ENCODE peak calls at places on chromosomes 16 and 17, in six cellular contexts. G is adipocyte, A is mucosa of descending colon, N is cardiac muscle cell, C is tibial nerve, H is mammary epithelial cell. T is an unnamed sample. For H3K9me3, the result is how much of the 10 kb centered on the place peaks cover.

GRCh38 chr16:79372504-79373184 is 227.9 kb downstream of the MAF start:
- DNase-seq in N (no peak), G (no peak), C (no peak), H (peak), A (no peak), T (no peak)

GRCh38 chr16:57416084-57416483 is 11.5 kb downstream of the CCL17 start:
- DNase-seq in N (no peak), A (no peak), H (no peak), G (no peak), C (no peak), T (no peak)

GRCh38 chr17:41663451-41664171 is 25.1 kb upstream of the EIF1 start:
- DNase-seq in G (no peak), A (no peak), N (no peak), H (peak), C (no peak), T (no peak)

GRCh38 chr17:61157246-61157887 is 242.3 kb upstream of the TBX2 start:
- DNase-seq in H (no peak), G (peak), C (no peak), N (no peak), A (peak), T (no peak)

GRCh38 chr16:88141580-88141979 is 190.3 kb downstream of the BANP start:
- DNase-seq in N (no peak), G (no peak), C (no peak), A (no peak), H (no peak), T (no peak)

GRCh38 chr16:24535827-24536226 is 3.5 kb upstream of the RBBP6 start:
- DNase-seq in N (no peak), A (no peak), G (no peak), H (no peak), C (no peak), T (no peak)

GRCh38 chr16:4690946-4691665 is 2.3 kb upstream of the NUDT16L1 start:
- DNase-seq in G (no peak), N (no peak), H (no peak), A (no peak), C (no peak), T (no peak)

GRCh38 chr17:17511971-17512858 is 16.0 kb upstream of the RASD1 start:
- DNase-seq in H (peak), C (no peak), A (no peak), N (no peak), G (peak), T (no peak)

GRCh38 chr17:60065867-60066266 is 12.9 kb downstream of the HEATR6 start:
- DNase-seq in N (no peak), G (peak), C (no peak), A (no peak), H (peak), T (no peak)

GRCh38 chr17:35588196-35588920 is 1.2 kb downstream of the AP2B1 start:
- DNase-seq in G (peak), N (no peak), A (no peak), H (peak), C (no peak), T (no peak)

GRCh38 chr16:58503863-58504688 is 4.1 kb downstream of the NDRG4 start:
- DNase-seq in A (no peak), N (no peak), H (no peak), G (no peak), C (no peak), T (no peak)

GRCh38 chr17:50218771-50219315 is 17.4 kb upstream of the COL1A1 start:
- DNase-seq in H (peak), C (no peak), A (no peak), G (peak), N (no peak), T (no peak)

GRCh38 chr17:77445030-77445907 is 304.5 kb downstream of the SEC14L1 start:
- DNase-seq in G (no peak), A (peak), N (no peak), H (no peak), C (peak), T (peak)

GRCh38 chr16:80938035-80938927 is 68.4 kb downstream of the CMC2 start:
- DNase-seq in A (peak), G (peak), H (peak), C (no peak), N (no peak), T (no peak)

GRCh38 chr17:70271200-70271599 is 101.9 kb downstream of the KCNJ2 start:
- DNase-seq in G (no peak), N (no peak), C (no peak), A (no peak), H (no peak), T (no peak)

GRCh38 chr17:73028311-73028755 is 64.2 kb downstream of the SLC39A11 start:
- DNase-seq in A (no peak), H (no peak), G (peak), C (no peak), N (no peak), T (no peak)

GRCh38 chr16:74680681-74681080 is 14.0 kb upstream of the RFWD3 start:
- DNase-seq in H (no peak), C (no peak), A (no peak), N (no peak), G (no peak), T (no peak)

GRCh38 chr16:8867483-8868271 is 1.1 kb downstream of the CARHSP1 start:
- DNase-seq in A (peak), N (peak), C (peak), G (peak), H (no peak), T (no peak)

GRCh38 chr17:59829217-59830006 is 63.3 kb downstream of the TUBD1 start:
- DNase-seq in N (no peak), C (no peak), A (peak), G (peak), H (peak), T (no peak)

GRCh38 chr16:16956376-16956775 is 514.4 kb downstream of the XYLT1 start:
- DNase-seq in N (no peak), A (no peak), H (no peak), C (no peak), G (no peak), T (no peak)

GRCh38 chr17:2177235-2177811 is 122.4 kb downstream of the HIC1 start:
- DNase-seq in G (no peak), A (no peak), H (peak), N (no peak), C (no peak), T (no peak)

GRCh38 chr16:26569793-26570192 is 496.9 kb upstream of the C16orf82 start:
- DNase-seq in C (no peak), G (no peak), N (peak), H (no peak), A (no peak), T (no peak)

GRCh38 chr17:7119314-7119713 is 4.7 kb upstream of the ASGR2 start:
- DNase-seq in N (no peak), A (no peak), G (no peak), C (no peak), H (no peak), T (no peak)

GRCh38 chr17:28416703-28417311 is 10.8 kb upstream of the SLC46A1 start:
- DNase-seq in N (peak), A (peak), H (peak), G (peak), C (no peak), T (no peak)

GRCh38 chr16:6096931-6097665 is 999.5 kb upstream of the EEF2KMT start:
- DNase-seq in A (no peak), H (no peak), N (no peak), C (no peak), G (no peak), T (no peak)

GRCh38 chr17:74454197-74455024 is 12.0 kb upstream of the CD300A start:
- DNase-seq in N (no peak), C (no peak), G (no peak), H (peak), A (peak), T (no peak)

GRCh38 chr16:4090476-4090875 is 25.8 kb downstream of the ADCY9 start:
- DNase-seq in G (no peak), H (no peak), A (no peak), C (no peak), N (no peak), T (no peak)

GRCh38 chr17:17419166-17419565 is 57.6 kb upstream of the MED9 start:
- DNase-seq in N (no peak), G (no peak), C (no peak), A (no peak), H (no peak), T (no peak)

GRCh38 chr16:17070882-17071592 is 399.7 kb downstream of the XYLT1 start:
- DNase-seq in A (peak), G (no peak), C (no peak), H (peak), N (peak), T (peak)

GRCh38 chr16:50099957-50100648 is 34.3 kb downstream of the HEATR3 start:
- DNase-seq in N (no peak), H (peak), G (no peak), A (no peak), C (no peak), T (no peak)

DNA sequence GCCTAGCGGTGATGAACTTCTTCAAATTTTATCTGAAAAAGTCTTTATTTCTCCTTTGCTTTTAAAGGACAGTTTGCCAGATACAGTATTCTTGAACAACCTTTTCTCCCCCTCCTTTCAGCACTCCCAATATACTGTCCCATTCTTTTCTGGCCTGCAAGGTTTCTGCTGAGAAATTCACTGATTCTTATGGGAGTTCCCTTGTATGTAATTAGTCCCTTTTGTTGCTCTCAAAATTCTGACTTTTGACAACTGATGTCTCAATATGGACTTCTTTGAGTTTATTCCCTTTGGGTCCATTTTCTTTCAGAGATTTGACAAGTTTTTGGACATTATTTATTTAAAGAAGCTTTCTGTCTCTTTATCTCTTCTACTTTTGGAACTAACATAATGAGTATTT is 39.4 kb downstream of the SDR42E1 start:
- DNase-seq in G (no peak), H (no peak), N (no peak), C (no peak), A (no peak), T (no peak)
- H3K9me3 ChIP-seq in G (under half), H (under half), N (under half), C (under half), A (under half), T (under half)

GRCh38 chr17:54099221-54099620 is 276.5 kb downstream of the KIF2B start:
- DNase-seq in G (no peak), N (no peak), A (no peak), H (no peak), C (no peak), T (no peak)

DNA sequence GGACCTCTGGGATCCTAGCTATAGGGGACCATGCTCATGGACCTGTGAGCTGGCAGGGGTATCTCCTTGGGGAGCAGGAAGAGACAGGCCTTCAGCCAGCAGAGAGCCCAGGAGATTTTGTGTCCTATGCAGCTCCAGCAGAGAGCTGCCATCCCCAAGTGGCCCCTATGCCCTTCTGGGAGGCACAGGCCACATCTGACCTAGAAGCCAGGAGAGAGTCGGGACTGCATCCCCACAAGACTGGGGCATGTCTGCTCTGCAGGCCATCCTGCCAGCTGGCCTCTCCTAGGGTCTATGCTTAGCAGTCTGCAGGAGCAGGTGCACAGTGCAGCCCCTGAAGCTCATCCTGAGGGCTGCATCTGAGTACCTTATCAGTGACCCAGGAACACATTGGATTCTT is 279.5 kb downstream of the KIF2B start:
- DNase-seq in H (no peak), C (no peak), N (no peak), G (no peak), A (no peak), T (no peak)
- H3K9me3 ChIP-seq in H (under half), C (under half), N (under half), G (under half), A (half or more), T (under half)

GRCh38 chr17:5092139-5093010 is 14.1 kb downstream of the ZFP3 start:
- DNase-seq in C (no peak), N (no peak), H (no peak), A (no peak), G (no peak), T (no peak)
- H3K9me3 ChIP-seq in C (under half), N (under half), H (half or more), A (half or more), G (half or more), T (half or more)

DNA sequence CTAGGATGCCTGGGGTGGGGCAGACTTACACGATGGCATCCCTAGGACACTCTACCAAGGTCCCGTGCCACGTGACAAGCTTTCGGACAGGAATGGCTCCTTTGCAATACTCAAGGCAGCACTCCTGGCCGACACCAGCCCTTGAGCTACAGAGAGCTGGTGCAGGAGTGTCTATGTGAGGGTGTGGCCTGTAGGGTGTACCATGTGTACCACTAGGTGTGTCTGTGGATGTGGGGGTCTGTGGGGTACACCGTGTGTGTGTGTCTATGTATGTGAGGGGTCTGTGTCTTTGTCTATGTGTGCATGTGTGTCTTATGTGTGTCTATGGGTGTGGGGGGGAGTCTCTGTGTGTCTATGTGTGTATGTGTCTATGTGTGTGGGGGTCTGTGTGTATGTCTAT is 1.9 kb upstream of the TLE7 start:
- DNase-seq in H (no peak), G (no peak), N (no peak), C (no peak), A (no peak), T (no peak)
- H3K9me3 ChIP-seq in H (under half), G (half or more), N (under half), C (under half), A (half or more), T (under half)

GRCh38 chr17:45941395-45941794 is 47.0 kb downstream of the MAPT start:
- DNase-seq in H (no peak), C (no peak), A (no peak), N (no peak), G (no peak), T (no peak)
- H3K9me3 ChIP-seq in H (under half), C (under half), A (under half), N (under half), G (under half), T (under half)

GRCh38 chr17:22441776-22442175 is 749.5 kb downstream of the KCNJ18 start:
- DNase-seq in A (no peak), N (no peak), H (no peak), G (no peak), C (no peak), T (no peak)
- H3K9me3 ChIP-seq in A (half or more), N (under half), H (under half), G (under half), C (under half), T (under half)

DNA sequence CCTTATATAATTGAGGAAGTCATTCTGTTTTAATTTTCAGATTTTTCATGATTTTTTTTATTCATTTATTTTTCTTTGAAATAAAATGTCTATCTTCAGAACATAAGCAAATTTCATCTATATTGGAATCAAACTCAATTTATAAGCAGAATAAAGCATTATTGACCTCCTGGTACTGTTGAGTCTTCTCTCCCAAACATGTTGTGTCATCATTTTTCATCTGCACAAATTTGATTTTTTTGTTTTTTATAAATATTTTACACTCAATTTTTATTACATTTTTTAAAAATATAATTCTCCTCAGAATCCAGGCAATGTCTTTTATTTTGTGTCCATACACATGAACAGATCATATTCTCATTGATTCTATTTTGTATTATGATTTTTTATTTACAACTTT is 2363.9 kb downstream of the TP53TG3F start:
- DNase-seq in N (no peak), G (no peak), H (no peak), C (no peak), A (no peak), T (no peak)
- H3K9me3 ChIP-seq in N (under half), G (under half), H (under half), C (under half), A (under half), T (under half)

DNA sequence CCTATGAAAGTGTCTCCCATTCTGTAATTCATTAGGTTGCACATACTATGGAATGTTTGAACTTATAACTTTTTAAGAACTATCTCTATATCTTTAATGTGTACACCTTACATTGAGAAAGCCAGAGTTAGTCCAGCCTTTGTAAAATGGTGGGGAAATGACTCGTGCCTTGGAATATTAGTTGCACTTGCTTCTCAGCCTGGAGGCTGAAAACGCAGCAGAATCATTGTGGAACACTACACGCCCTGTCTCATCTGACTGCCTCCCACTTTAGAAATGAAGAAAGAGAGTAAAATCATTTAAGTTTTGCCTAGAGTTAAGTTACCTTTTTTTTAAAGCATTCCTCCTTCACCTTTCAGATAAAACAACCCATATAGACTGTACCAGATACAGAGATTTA is 90.7 kb upstream of the WSB1 start:
- DNase-seq in C (no peak), N (no peak), A (no peak), G (no peak), H (no peak), T (no peak)
- H3K9me3 ChIP-seq in C (under half), N (under half), A (under half), G (under half), H (under half), T (under half)

GRCh38 chr17:20306924-20307323 is 160.4 kb downstream of the LGALS9B start:
- DNase-seq in G (no peak), C (no peak), N (no peak), A (no peak), H (no peak), T (no peak)
- H3K9me3 ChIP-seq in G (under half), C (under half), N (under half), A (under half), H (under half), T (under half)